ENCODE peak calls at places on chromosomes 4 and X, in nine cellular contexts. Z is GM23248, G is left lung, J is WERI-Rb-1, V is aorta, X is fibroblast of lung, Q is dorsolateral prefrontal cortex, S is body of pancreas, B is RWPE2. C is an unnamed sample.

GRCh38 chrX:24890677-24891076 is 125.1 kb downstream of the ARX start:
- DNase-seq in Z (no peak), G (no peak), J (no peak), V (no peak), X (no peak), Q (no peak), S (no peak), B (no peak), C (peak)

GRCh38 chr4:22202351-22203343 is 254.1 kb upstream of the KCNIP4 start:
- DNase-seq in Z (no peak), G (no peak), J (no peak), V (no peak), X (no peak), Q (no peak), S (no peak), B (no peak), C (no peak)

GRCh38 chr4:105548483-105548882 is 3.9 kb upstream of the ARHGEF38 start:
- DNase-seq in Z (no peak), G (no peak), J (no peak), V (no peak), X (no peak), Q (no peak), S (no peak), B (no peak), C (peak)

GRCh38 chr4:37928896-37929537 is 31.2 kb upstream of the PTTG2 start:
- DNase-seq in Z (peak), G (no peak), J (no peak), V (no peak), X (no peak), Q (no peak), S (no peak), B (no peak), C (no peak)

GRCh38 chrX:17824980-17825379 is 36.1 kb downstream of the RAI2 start:
- DNase-seq in Z (no peak), G (no peak), J (no peak), V (no peak), X (peak), Q (no peak), S (no peak), B (no peak), C (no peak)

GRCh38 chr4:56907009-56907408 is 691 bp upstream of the REST start:
- DNase-seq in Z (no peak), G (no peak), J (peak), V (no peak), X (no peak), Q (no peak), S (peak), B (no peak), C (no peak)

GRCh38 chr4:99573735-99574368 is 772 bp upstream of the MTTP start:
- DNase-seq in Z (no peak), G (no peak), J (no peak), V (no peak), X (no peak), Q (no peak), S (no peak), B (no peak), C (no peak)

GRCh38 chr4:10087152-10087791 is 29.3 kb downstream of the WDR1 start:
- DNase-seq in Z (no peak), G (peak), J (no peak), V (peak), X (no peak), Q (no peak), S (no peak), B (peak), C (no peak)

GRCh38 chr4:55372259-55372658 is 23.5 kb upstream of the TMEM165 start:
- DNase-seq in Z (peak), G (no peak), J (no peak), V (no peak), X (no peak), Q (no peak), S (no peak), B (no peak), C (no peak)

GRCh38 chrX:131951166-131951565 is 71.9 kb upstream of the STK26 start:
- DNase-seq in Z (no peak), G (no peak), J (no peak), V (no peak), X (no peak), Q (no peak), S (no peak), B (no peak), C (no peak)

GRCh38 chrX:33307954-33308353 is 96.6 kb upstream of the DMD start:
- DNase-seq in Z (no peak), G (no peak), J (no peak), V (no peak), X (peak), Q (no peak), S (no peak), B (no peak), C (peak)

GRCh38 chrX:76827672-76828071 is 400.2 kb downstream of the MAGEE1 start:
- DNase-seq in Z (no peak), G (no peak), J (no peak), V (no peak), X (no peak), Q (no peak), S (no peak), B (no peak), C (no peak)

GRCh38 chr4:123479944-123480343 is 83.3 kb downstream of the SPRY1 start:
- DNase-seq in Z (peak), G (peak), J (no peak), V (no peak), X (peak), Q (no peak), S (peak), B (no peak), C (no peak)

GRCh38 chrX:48782795-48783194 is 3.6 kb upstream of the GATA1 start:
- DNase-seq in Z (no peak), G (no peak), J (no peak), V (no peak), X (no peak), Q (no peak), S (no peak), B (no peak), C (no peak)

GRCh38 chr4:70747874-70748273 is 26.1 kb downstream of the RUFY3 start:
- DNase-seq in Z (peak), G (no peak), J (no peak), V (no peak), X (peak), Q (no peak), S (no peak), B (no peak), C (no peak)

GRCh38 chr4:3462321-3462789 is 751 bp upstream of the DOK7 start:
- DNase-seq in Z (no peak), G (no peak), J (no peak), V (no peak), X (no peak), Q (no peak), S (peak), B (no peak), C (no peak)

GRCh38 chrX:19440713-19441112 is 74.6 kb downstream of the MAP3K15 start:
- DNase-seq in Z (peak), G (no peak), J (no peak), V (no peak), X (peak), Q (no peak), S (peak), B (no peak), C (peak)

GRCh38 chrX:120457766-120458180 is 11.3 kb downstream of the LAMP2 start:
- DNase-seq in Z (peak), G (no peak), J (no peak), V (no peak), X (peak), Q (no peak), S (no peak), B (no peak), C (peak)

GRCh38 chr4:3399277-3400194 is 42.2 kb upstream of the HGFAC start:
- DNase-seq in Z (peak), G (no peak), J (no peak), V (no peak), X (peak), Q (no peak), S (no peak), B (no peak), C (no peak)

GRCh38 chr4:39574946-39575345 is 47.7 kb upstream of the UGDH start:
- DNase-seq in Z (peak), G (no peak), J (no peak), V (no peak), X (no peak), Q (no peak), S (no peak), B (no peak), C (no peak)

GRCh38 chrX:50448565-50448964 is 22.1 kb downstream of the DGKK start:
- DNase-seq in Z (peak), G (no peak), J (no peak), V (no peak), X (no peak), Q (no peak), S (no peak), B (no peak), C (peak)

GRCh38 chr4:73970011-73970410 is 11.8 kb downstream of the PF4 start:
- DNase-seq in Z (no peak), G (no peak), J (no peak), V (no peak), X (no peak), Q (no peak), S (no peak), B (no peak), C (no peak)

GRCh38 chrX:53599781-53600396 is 86.6 kb downstream of the HUWE1 start:
- DNase-seq in Z (no peak), G (no peak), J (no peak), V (no peak), X (no peak), Q (no peak), S (no peak), B (no peak), C (no peak)

GRCh38 chr4:10289534-10289899 is 167.7 kb downstream of the ZNF518B start:
- DNase-seq in Z (no peak), G (no peak), J (no peak), V (no peak), X (no peak), Q (no peak), S (no peak), B (no peak), C (no peak)

GRCh38 chrX:68114573-68115199 is 318.6 kb downstream of the OPHN1 start:
- DNase-seq in Z (peak), G (no peak), J (no peak), V (no peak), X (peak), Q (no peak), S (no peak), B (no peak), C (peak)

GRCh38 chr4:38367642-38368189 is 296.3 kb upstream of the KLF3 start:
- DNase-seq in Z (peak), G (no peak), J (no peak), V (no peak), X (no peak), Q (no peak), S (no peak), B (no peak), C (no peak)

GRCh38 chr4:89590102-89590501 is 246.9 kb downstream of the SNCA start:
- DNase-seq in Z (no peak), G (no peak), J (no peak), V (no peak), X (no peak), Q (no peak), S (no peak), B (no peak), C (no peak)

GRCh38 chr4:184548651-184549341 is 74.4 kb upstream of the IRF2 start:
- DNase-seq in Z (no peak), G (no peak), J (no peak), V (no peak), X (no peak), Q (no peak), S (no peak), B (no peak), C (no peak)

GRCh38 chrX:22081475-22082092 is 49.5 kb downstream of the PHEX start:
- DNase-seq in Z (peak), G (peak), J (peak), V (peak), X (peak), Q (no peak), S (peak), B (no peak), C (peak)

GRCh38 chr4:80452768-80453167 is 117.2 kb downstream of the CFAP299 start:
- DNase-seq in Z (peak), G (no peak), J (no peak), V (no peak), X (no peak), Q (no peak), S (no peak), B (no peak), C (no peak)

GRCh38 chr4:7750508-7750907 is 189.2 kb downstream of the AFAP1 start:
- DNase-seq in Z (no peak), G (no peak), J (no peak), V (no peak), X (no peak), Q (peak), S (no peak), B (no peak), C (no peak)

GRCh38 chr4:169222768-169223167 is 48.0 kb downstream of the SH3RF1 start:
- DNase-seq in Z (no peak), G (no peak), J (no peak), V (no peak), X (no peak), Q (no peak), S (no peak), B (no peak), C (no peak)

GRCh38 chrX:38205037-38205436 is 15.6 kb downstream of the SRPX start:
- DNase-seq in Z (no peak), G (no peak), J (no peak), V (no peak), X (no peak), Q (no peak), S (no peak), B (no peak), C (no peak)

GRCh38 chrX:49171752-49172279 is at the start of gene PLP2:
- DNase-seq in Z (peak), G (no peak), J (peak), V (peak), X (peak), Q (no peak), S (peak), B (no peak), C (no peak)

GRCh38 chrX:120238947-120239346 is 11.7 kb upstream of the ZBTB33 start:
- DNase-seq in Z (no peak), G (no peak), J (no peak), V (no peak), X (no peak), Q (no peak), S (no peak), B (no peak), C (peak)

GRCh38 chr4:40289366-40290188 is 45.6 kb upstream of the CHRNA9 start:
- DNase-seq in Z (no peak), G (no peak), J (no peak), V (no peak), X (no peak), Q (no peak), S (no peak), B (no peak), C (peak)

GRCh38 chr4:180610317-180610716 is 1632.9 kb upstream of the TENM3 start:
- DNase-seq in Z (no peak), G (no peak), J (no peak), V (no peak), X (no peak), Q (no peak), S (no peak), B (no peak), C (peak)

GRCh38 chrX:63418211-63418610 is 67.1 kb upstream of the SPIN4 start:
- DNase-seq in Z (no peak), G (no peak), J (no peak), V (no peak), X (no peak), Q (no peak), S (no peak), B (no peak), C (no peak)

GRCh38 chrX:63428348-63428747 is 77.2 kb upstream of the SPIN4 start:
- DNase-seq in Z (peak), G (no peak), J (no peak), V (no peak), X (no peak), Q (no peak), S (no peak), B (no peak), C (peak)

GRCh38 chrX:63426519-63426918 is 75.4 kb upstream of the SPIN4 start:
- DNase-seq in Z (no peak), G (no peak), J (no peak), V (no peak), X (no peak), Q (no peak), S (no peak), B (no peak), C (no peak)

GRCh38 chrX:63421411-63421810 is 70.3 kb upstream of the SPIN4 start:
- DNase-seq in Z (no peak), G (no peak), J (no peak), V (no peak), X (no peak), Q (no peak), S (no peak), B (no peak), C (no peak)

DNA sequence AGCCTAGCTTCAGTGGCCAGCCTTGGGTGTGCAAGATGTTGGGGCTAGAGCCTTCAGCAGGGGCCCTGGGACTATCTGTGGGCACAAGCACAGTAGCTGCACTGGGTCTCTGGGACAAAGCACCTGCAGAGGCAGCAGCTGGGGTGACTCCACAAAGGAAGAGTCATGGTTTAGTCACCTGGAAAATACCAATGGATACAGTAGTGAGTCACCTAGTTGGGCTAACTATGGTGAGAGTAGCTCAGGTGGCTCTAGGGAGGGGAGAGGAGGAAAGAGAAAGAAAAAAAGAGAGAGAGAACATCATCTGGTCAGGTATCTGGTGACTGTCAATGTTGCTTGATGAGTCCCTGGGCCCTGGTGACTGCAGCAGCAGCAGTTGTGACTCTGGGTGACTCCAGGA is 72.9 kb upstream of the SPIN4 start:
- DNase-seq in Z (no peak), G (no peak), J (no peak), V (no peak), X (no peak), Q (no peak), S (no peak), B (no peak), C (peak)
- H3K27ac ChIP-seq in Z (no peak), G (no peak), J (no peak), V (no peak), X (no peak), Q (no peak), S (no peak), B (no peak), C (peak)

GRCh38 chr4:24974252-24974580 is 56.5 kb downstream of the LGI2 start:
- DNase-seq in Z (no peak), G (no peak), J (no peak), V (no peak), X (no peak), Q (no peak), S (peak), B (no peak), C (no peak)

GRCh38 chr4:24979554-24979953 is 51.2 kb downstream of the LGI2 start:
- DNase-seq in Z (peak), G (peak), J (no peak), V (no peak), X (no peak), Q (no peak), S (peak), B (no peak), C (no peak)

GRCh38 chr4:24975505-24975904 is 55.2 kb downstream of the LGI2 start:
- DNase-seq in Z (no peak), G (no peak), J (no peak), V (no peak), X (no peak), Q (no peak), S (peak), B (no peak), C (no peak)

GRCh38 chr4:24980064-24980690 is 50.6 kb downstream of the LGI2 start:
- DNase-seq in Z (peak), G (no peak), J (peak), V (no peak), X (peak), Q (peak), S (peak), B (no peak), C (peak)

DNA sequence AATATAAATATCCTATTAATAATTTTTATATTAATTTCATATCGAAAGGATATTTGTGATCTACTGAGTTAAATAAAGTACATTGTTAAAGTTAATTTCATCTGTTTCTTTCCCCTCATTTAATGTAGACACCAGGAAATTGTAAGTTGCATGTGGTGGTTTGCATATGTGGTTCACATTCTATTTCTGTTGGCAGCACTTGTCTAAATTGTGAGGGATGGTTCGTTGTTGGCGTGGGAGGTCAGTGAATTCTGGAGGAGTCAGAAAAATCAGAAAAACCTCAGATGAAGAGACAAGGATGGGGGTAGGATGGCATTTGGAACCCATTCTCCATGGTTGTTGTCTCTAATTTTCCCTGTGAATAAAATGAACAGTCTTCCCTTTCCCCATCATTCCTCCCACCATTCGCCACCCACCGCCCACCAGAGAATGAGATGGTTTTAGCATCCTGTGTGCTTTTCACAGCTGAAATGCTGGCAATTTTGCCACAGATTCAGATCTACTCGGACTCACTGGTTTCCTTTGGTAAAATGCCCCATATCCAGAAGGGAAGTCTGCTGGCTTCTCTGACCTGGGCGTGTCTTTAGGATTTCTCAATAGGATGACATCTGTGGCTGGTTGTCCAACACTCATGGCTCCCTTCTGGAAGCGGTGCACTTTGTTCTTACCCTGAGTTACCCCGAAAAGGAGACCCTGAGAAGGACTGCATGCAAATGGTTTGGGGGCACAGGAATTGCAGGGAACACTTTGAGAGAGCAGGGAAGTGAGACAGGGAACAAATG is 52.3 kb downstream of the LGI2 start:
- DNase-seq in Z (peak), G (no peak), J (no peak), V (no peak), X (no peak), Q (no peak), S (peak), B (no peak), C (no peak)
- H3K27ac ChIP-seq in Z (no peak), G (peak), J (no peak), V (no peak), X (no peak), Q (no peak), S (no peak), B (no peak), C (no peak)

DNA sequence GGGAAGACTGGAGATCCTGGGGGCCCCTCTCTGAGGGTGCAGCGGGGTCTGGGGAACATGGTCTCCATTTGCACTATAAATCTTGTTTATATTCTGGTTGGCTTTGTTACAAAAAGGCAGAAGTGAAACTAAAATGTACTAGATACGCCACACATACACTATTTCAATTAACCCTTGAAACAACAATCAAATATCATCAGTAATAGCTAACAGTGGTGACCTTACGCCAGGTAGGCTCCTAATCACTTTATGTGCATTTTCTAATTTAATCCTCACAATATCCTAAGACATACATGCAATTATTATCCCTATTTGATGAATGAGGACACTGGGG is 35.1 kb downstream of the TBC1D9 start:
- DNase-seq in Z (no peak), G (no peak), J (no peak), V (no peak), X (no peak), Q (no peak), S (no peak), B (no peak), C (no peak)
- H3K27ac ChIP-seq in Z (no peak), G (no peak), J (no peak), V (no peak), X (no peak), Q (no peak), S (no peak), B (no peak), C (no peak)

GRCh38 chr4:6268650-6269399 is 825 bp upstream of the WFS1 start:
- DNase-seq in Z (no peak), G (no peak), J (no peak), V (peak), X (no peak), Q (no peak), S (no peak), B (no peak), C (no peak)
- H3K27ac ChIP-seq in Z (no peak), G (no peak), J (no peak), V (peak), X (no peak), Q (peak), S (no peak), B (no peak), C (no peak)

GRCh38 chrX:39832211-39832610 is 265.5 kb downstream of the BCOR start:
- DNase-seq in Z (no peak), G (no peak), J (no peak), V (no peak), X (no peak), Q (no peak), S (no peak), B (no peak), C (no peak)
- H3K27ac ChIP-seq in Z (no peak), G (no peak), J (no peak), V (no peak), X (no peak), Q (no peak), S (no peak), B (no peak), C (no peak)